ENCODE peak calls at places on chromosomes 6 and 20, in four cellular contexts. One of them, this sample, is unnamed.

GRCh38 chr6:139977887-139978332 is 603.5 kb upstream of the CITED2 start:
- DNase-seq in neuronal stem cell: no peak
- DNase-seq in IMR-90: peak; percentile 72
- DNase-seq in H9: no peak
- DNase-seq in this sample: peak; percentile 80

GRCh38 chr6:87436435-87436834 is 28.7 kb downstream of the CFAP206 start:
- DNase-seq in neuronal stem cell: peak; percentile 82
- DNase-seq in H9: peak; percentile 77
- DNase-seq in IMR-90: peak; percentile 73
- DNase-seq in this sample: peak; percentile 89

GRCh38 chr20:300345-300744 is 3.0 kb downstream of the ZCCHC3 start:
- DNase-seq in H9: peak; percentile 50
- DNase-seq in neuronal stem cell: no peak
- DNase-seq in IMR-90: no peak
- DNase-seq in this sample: peak; percentile 90

GRCh38 chr6:150279533-150279932 is 89.3 kb upstream of the IYD start:
- DNase-seq in IMR-90: no peak
- DNase-seq in H9: no peak
- DNase-seq in neuronal stem cell: no peak
- DNase-seq in this sample: no peak

GRCh38 chr6:134466751-134467525 is 149.0 kb upstream of the SGK1 start:
- DNase-seq in H9: no peak
- DNase-seq in IMR-90: peak; percentile 34
- DNase-seq in neuronal stem cell: no peak
- DNase-seq in this sample: no peak

GRCh38 chr6:101083533-101084172 is 202.5 kb upstream of the ASCC3 start:
- DNase-seq in neuronal stem cell: no peak
- DNase-seq in H9: no peak
- DNase-seq in IMR-90: peak; percentile 79
- DNase-seq in this sample: peak; percentile 60

GRCh38 chr20:36919715-36920333 is 31.7 kb downstream of the SAMHD1 start:
- DNase-seq in IMR-90: peak; percentile 74
- DNase-seq in neuronal stem cell: peak; percentile 29
- DNase-seq in H9: no peak
- DNase-seq in this sample: peak; percentile 59

GRCh38 chr20:61977387-61977786 is 88.3 kb downstream of the TAF4 start:
- DNase-seq in H9: no peak
- DNase-seq in IMR-90: no peak
- DNase-seq in neuronal stem cell: no peak
- DNase-seq in this sample: no peak

GRCh38 chr6:53192590-53193232 is 44.1 kb upstream of the GCM1 start:
- DNase-seq in H9: peak; percentile 44
- DNase-seq in IMR-90: no peak
- DNase-seq in neuronal stem cell: peak; percentile 5
- DNase-seq in this sample: peak; percentile 69

GRCh38 chr6:144477396-144477795 is 192.3 kb downstream of the UTRN start:
- DNase-seq in H9: no peak
- DNase-seq in IMR-90: peak; percentile 18
- DNase-seq in neuronal stem cell: no peak
- DNase-seq in this sample: no peak

GRCh38 chr6:106751501-106752252 is 122.3 kb downstream of the QRSL1 start:
- DNase-seq in H9: peak; percentile 28
- DNase-seq in neuronal stem cell: no peak
- DNase-seq in IMR-90: peak; percentile 8
- DNase-seq in this sample: peak; percentile 25

GRCh38 chr6:143744593-143745151 is 66.9 kb downstream of the PHACTR2 start:
- DNase-seq in IMR-90: peak; percentile 18
- DNase-seq in neuronal stem cell: no peak
- DNase-seq in H9: no peak
- DNase-seq in this sample: peak; percentile 37

GRCh38 chr6:169266746-169267629 is 13.3 kb upstream of the THBS2 start:
- DNase-seq in IMR-90: peak; percentile 46
- DNase-seq in H9: no peak
- DNase-seq in neuronal stem cell: no peak
- DNase-seq in this sample: no peak

GRCh38 chr20:47326718-47327137 is 29.8 kb downstream of the ZMYND8 start:
- DNase-seq in IMR-90: peak; percentile 85
- DNase-seq in neuronal stem cell: no peak
- DNase-seq in H9: no peak
- DNase-seq in this sample: no peak

GRCh38 chr6:4134841-4135664 is at the start of gene ECI2:
- DNase-seq in H9: no peak
- DNase-seq in IMR-90: peak; percentile 27
- DNase-seq in neuronal stem cell: no peak
- DNase-seq in this sample: peak; percentile 87

GRCh38 chr20:1894951-1895673 is at the start of gene SIRPA:
- DNase-seq in neuronal stem cell: peak; percentile 45
- DNase-seq in IMR-90: peak; percentile 64
- DNase-seq in H9: peak; percentile 48
- DNase-seq in this sample: peak; percentile 61

GRCh38 chr6:3965071-3965718 is 113.7 kb downstream of the FAM217A start:
- DNase-seq in H9: no peak
- DNase-seq in IMR-90: no peak
- DNase-seq in neuronal stem cell: no peak
- DNase-seq in this sample: no peak

GRCh38 chr20:2295886-2296544 is at the start of gene TGM3:
- DNase-seq in neuronal stem cell: no peak
- DNase-seq in H9: no peak
- DNase-seq in IMR-90: no peak
- DNase-seq in this sample: no peak

GRCh38 chr6:38352636-38353035 is 287.1 kb downstream of the BTBD9 start:
- DNase-seq in neuronal stem cell: no peak
- DNase-seq in IMR-90: peak; percentile 47
- DNase-seq in H9: no peak
- DNase-seq in this sample: no peak

GRCh38 chr20:12925214-12925755 is 83.5 kb upstream of the SPTLC3 start:
- DNase-seq in IMR-90: peak; percentile 85
- DNase-seq in H9: peak; percentile 66
- DNase-seq in neuronal stem cell: peak; percentile 63
- DNase-seq in this sample: peak; percentile 85

GRCh38 chr6:146090474-146090873 is 61.6 kb downstream of the GRM1 start:
- DNase-seq in IMR-90: no peak
- DNase-seq in neuronal stem cell: no peak
- DNase-seq in H9: no peak
- DNase-seq in this sample: no peak

GRCh38 chr20:49558826-49559225 is 9.1 kb downstream of the PTGIS start:
- DNase-seq in H9: no peak
- DNase-seq in IMR-90: no peak
- DNase-seq in neuronal stem cell: no peak
- DNase-seq in this sample: peak; percentile 85

GRCh38 chr20:24063100-24063499 is 74.5 kb upstream of the GGTLC1 start:
- DNase-seq in neuronal stem cell: no peak
- DNase-seq in IMR-90: no peak
- DNase-seq in H9: no peak
- DNase-seq in this sample: no peak

GRCh38 chr6:156876302-156876701 is 99.1 kb downstream of the ARID1B start:
- DNase-seq in neuronal stem cell: no peak
- DNase-seq in H9: peak; percentile 73
- DNase-seq in IMR-90: no peak
- DNase-seq in this sample: peak; percentile 56

GRCh38 chr20:1818895-1819294 is 76.3 kb upstream of the SIRPA start:
- DNase-seq in IMR-90: no peak
- DNase-seq in H9: no peak
- DNase-seq in neuronal stem cell: no peak
- DNase-seq in this sample: no peak

GRCh38 chr6:5723905-5724691 is 282.6 kb downstream of the NRN1 start:
- DNase-seq in IMR-90: no peak
- DNase-seq in neuronal stem cell: no peak
- DNase-seq in H9: no peak
- DNase-seq in this sample: no peak

GRCh38 chr20:2922957-2923356 is 49.7 kb downstream of the PTPRA start:
- DNase-seq in H9: no peak
- DNase-seq in IMR-90: no peak
- DNase-seq in neuronal stem cell: no peak
- DNase-seq in this sample: peak; percentile 66

GRCh38 chr6:163376167-163376566 is 38.4 kb upstream of the QKI start:
- DNase-seq in H9: no peak
- DNase-seq in neuronal stem cell: no peak
- DNase-seq in IMR-90: no peak
- DNase-seq in this sample: no peak

GRCh38 chr6:165726290-165726875 is 63.3 kb upstream of the PDE10A start:
- DNase-seq in IMR-90: no peak
- DNase-seq in H9: no peak
- DNase-seq in neuronal stem cell: no peak
- DNase-seq in this sample: no peak

GRCh38 chr6:142568857-142569597 is 267.2 kb downstream of the ADGRG6 start:
- DNase-seq in neuronal stem cell: no peak
- DNase-seq in H9: no peak
- DNase-seq in IMR-90: peak; percentile 49
- DNase-seq in this sample: peak; percentile 71

GRCh38 chr20:36808317-36809257 is 35.0 kb upstream of the DSN1 start:
- DNase-seq in IMR-90: peak; percentile 89
- DNase-seq in H9: peak; percentile 82
- DNase-seq in neuronal stem cell: peak; percentile 39
- DNase-seq in this sample: peak; percentile 78

GRCh38 chr6:8382434-8382833 is 52.9 kb downstream of the SLC35B3 start:
- DNase-seq in H9: no peak
- DNase-seq in IMR-90: no peak
- DNase-seq in neuronal stem cell: no peak
- DNase-seq in this sample: no peak

GRCh38 chr6:90311569-90311968 is 14.9 kb upstream of the BACH2 start:
- DNase-seq in IMR-90: no peak
- DNase-seq in H9: no peak
- DNase-seq in neuronal stem cell: no peak
- DNase-seq in this sample: no peak
- H3K27me3 ChIP-seq in IMR-90: peaks cover 39% of the 10 kb centered on the region
- H3K27me3 ChIP-seq in H9: no peaks in the 10 kb centered on the region
- H3K27me3 ChIP-seq in neuronal stem cell: no peaks in the 10 kb centered on the region
- H3K27me3 ChIP-seq in this sample: no peaks in the 10 kb centered on the region

DNA sequence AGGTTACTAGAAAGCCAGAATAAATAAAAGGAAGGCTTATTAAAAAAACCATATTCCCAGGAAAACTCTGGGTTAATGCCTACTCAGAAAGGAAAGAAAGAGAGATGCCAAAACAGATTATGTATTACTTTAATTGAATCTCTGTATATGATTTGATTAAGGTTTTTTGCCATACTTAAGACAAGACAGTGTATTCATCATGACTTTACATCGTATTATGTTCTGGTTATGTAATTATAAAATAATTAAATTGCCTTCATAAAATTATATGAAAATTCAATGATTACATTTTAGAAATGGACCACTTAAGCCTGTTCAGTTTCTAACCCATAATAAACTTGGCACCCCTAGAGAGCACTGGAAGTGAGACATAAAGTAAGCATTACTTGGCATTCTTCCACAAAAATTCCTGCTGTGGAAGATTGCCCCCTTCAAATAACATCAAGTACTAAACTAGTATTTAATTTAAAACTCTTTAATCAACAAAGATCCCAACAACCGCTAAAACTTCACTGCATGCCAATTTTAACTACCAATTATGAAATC is 20.8 kb upstream of the IBTK start:
- DNase-seq in neuronal stem cell: no peak
- DNase-seq in H9: no peak
- DNase-seq in IMR-90: no peak
- DNase-seq in this sample: no peak
- H3K27ac ChIP-seq in neuronal stem cell: no peak overlapping the region
- H3K27ac ChIP-seq in H9: no peak overlapping the region
- H3K27ac ChIP-seq in IMR-90: no peak overlapping the region
- H3K27ac ChIP-seq in this sample: no peak overlapping the region

GRCh38 chr20:19976595-19977372 is 40.4 kb upstream of the NAA20 start:
- DNase-seq in IMR-90: peak; percentile 83
- DNase-seq in H9: no peak
- DNase-seq in neuronal stem cell: no peak
- DNase-seq in this sample: peak; percentile 95
- H2BK5ac ChIP-seq in IMR-90: peak overlapping the region; percentile 94
- H2BK5ac ChIP-seq in H9: no peak overlapping the region
- H2BK5ac ChIP-seq in neuronal stem cell: no peak overlapping the region
- H2BK5ac ChIP-seq in this sample: no peak overlapping the region

GRCh38 chr6:118678866-118679265 is 27.5 kb upstream of the CEP85L start:
- DNase-seq in neuronal stem cell: no peak
- DNase-seq in H9: no peak
- DNase-seq in IMR-90: peak; percentile 43
- DNase-seq in this sample: no peak
- H3K27me3 ChIP-seq in neuronal stem cell: no peaks in the 10 kb centered on the region
- H3K27me3 ChIP-seq in H9: no peaks in the 10 kb centered on the region
- H3K27me3 ChIP-seq in IMR-90: no peaks in the 10 kb centered on the region
- H3K27me3 ChIP-seq in this sample: no peaks in the 10 kb centered on the region

This sample was measured in mesendoderm.